ENCODE peak calls at places on chromosomes 16 and 17, in ten cellular contexts. E, G, B, S, F, W, U, R, L and A are unnamed samples.

GRCh38 chr17:5434984-5435383 is 4.0 kb downstream of the C1QBP start:
- DNase-seq in G (no peak), L (no peak), W (no peak), R (no peak), S (no peak), U (no peak), B (no peak), E (no peak), F (no peak), A (no peak)

GRCh38 chr17:21214777-21215541 is 998 bp upstream of the TMEM11 start:
- DNase-seq in L (no peak), W (no peak), F (no peak), U (no peak), S (no peak), R (peak; percentile 2), E (peak; percentile 91), B (no peak), G (no peak), A (no peak)

GRCh38 chr16:75288181-75288580 is 36.8 kb upstream of the BCAR1 start:
- DNase-seq in L (no peak), U (no peak), E (no peak), W (no peak), B (no peak), S (no peak), R (no peak), F (no peak), G (no peak), A (no peak)

GRCh38 chr16:54447606-54448440 is 161.2 kb upstream of the IRX3 start:
- DNase-seq in F (no peak), G (no peak), E (peak; percentile 54), S (no peak), U (no peak), R (no peak), W (no peak), L (no peak), B (no peak), A (no peak)

GRCh38 chr17:75518201-75518600 is 1.9 kb downstream of the TSEN54 start:
- DNase-seq in R (peak; percentile 61), S (no peak), U (peak; percentile 54), G (no peak), E (no peak), B (peak; percentile 86), F (no peak), L (no peak), W (no peak), A (no peak)

GRCh38 chr16:50011707-50012106 is 13.3 kb upstream of the CNEP1R1 start:
- DNase-seq in E (no peak), U (no peak), F (no peak), L (no peak), R (no peak), W (no peak), S (no peak), B (no peak), G (no peak), A (no peak)

GRCh38 chr17:39652635-39653315 is 12.4 kb upstream of the TCAP start:
- DNase-seq in F (no peak), R (no peak), L (no peak), G (no peak), U (no peak), S (no peak), W (no peak), B (no peak), E (peak; percentile 91), A (no peak)

GRCh38 chr17:17416007-17416399 is 60.8 kb upstream of the MED9 start:
- DNase-seq in U (no peak), G (peak; percentile 9), B (peak; percentile 25), E (peak; percentile 86), R (no peak), W (no peak), F (peak; percentile 81), S (no peak), L (no peak), A (no peak)

GRCh38 chr17:78263063-78263735 is 31.8 kb downstream of the TMEM235 start:
- DNase-seq in S (no peak), U (no peak), R (no peak), B (no peak), E (peak; percentile 67), L (no peak), G (peak; percentile 36), W (no peak), F (no peak), A (no peak)

GRCh38 chr17:50155115-50155819 is 4.8 kb upstream of the PPP1R9B start:
- DNase-seq in L (no peak), U (no peak), W (no peak), F (no peak), E (peak; percentile 49), G (no peak), S (no peak), R (no peak), B (no peak), A (no peak)